ENCODE peak calls at places on chromosomes 2 and 18, in eight cellular contexts. M, Z, L, T, G, W, V and E are unnamed samples.

GRCh38 chr2:225670111-225670974 is 270.8 kb downstream of the NYAP2 start:
- DNase-seq in T (peak), Z (no peak), M (no peak), V (no peak), L (peak), W (peak), G (no peak), E (no peak)

GRCh38 chr18:32771169-32771751 is 1.6 kb downstream of the KLHL14 start:
- DNase-seq in W (peak), V (no peak), Z (no peak), G (peak), M (peak), T (no peak), L (no peak), E (no peak)

GRCh38 chr18:47323158-47323557 is 71.7 kb upstream of the SKOR2 start:
- DNase-seq in L (no peak), V (no peak), W (no peak), M (no peak), Z (no peak), G (no peak), T (no peak), E (no peak)

GRCh38 chr18:23166863-23167531 is 31.7 kb downstream of the CABLES1 start:
- DNase-seq in W (no peak), T (no peak), M (no peak), V (no peak), Z (no peak), L (no peak), G (no peak), E (no peak)

GRCh38 chr2:19299032-19299431 is 59.4 kb downstream of the OSR1 start:
- DNase-seq in Z (no peak), T (peak), V (no peak), L (no peak), G (no peak), W (no peak), M (no peak), E (no peak)

GRCh38 chr18:76736309-76736708 is 86.0 kb upstream of the ZNF236 start:
- DNase-seq in L (no peak), Z (no peak), W (no peak), G (no peak), V (no peak), M (no peak), T (no peak), E (no peak)

GRCh38 chr2:25602333-25602723 is 71.0 kb downstream of the DTNB start:
- DNase-seq in G (no peak), W (no peak), M (no peak), L (no peak), V (no peak), Z (no peak), T (no peak), E (no peak)

GRCh38 chr2:173555833-173556232 is 201.2 kb downstream of the CDCA7 start:
- DNase-seq in L (no peak), M (no peak), T (no peak), V (no peak), Z (no peak), G (no peak), W (peak), E (no peak)

GRCh38 chr2:222479855-222480254 is 55.5 kb downstream of the SGPP2 start:
- DNase-seq in W (no peak), G (no peak), Z (no peak), M (no peak), V (no peak), L (no peak), T (no peak), E (no peak)

GRCh38 chr2:136013286-136013685 is 27.9 kb upstream of the DARS1 start:
- DNase-seq in M (no peak), V (no peak), G (no peak), T (no peak), W (no peak), Z (no peak), L (no peak), E (no peak)

GRCh38 chr2:98470851-98471255 is 26.2 kb downstream of the INPP4A start:
- DNase-seq in T (no peak), V (no peak), M (no peak), Z (no peak), G (no peak), L (no peak), W (no peak), E (no peak)
- H3K27ac ChIP-seq in T (no peak), V (no peak), M (no peak), Z (no peak), G (no peak), L (no peak), W (no peak), E (no peak)

GRCh38 chr2:55772309-55772980 is 78.8 kb upstream of the PNPT1 start:
- DNase-seq in Z (no peak), G (no peak), T (no peak), M (no peak), V (no peak), L (no peak), W (no peak), E (no peak)

GRCh38 chr2:55768991-55769390 is 75.3 kb upstream of the PNPT1 start:
- DNase-seq in M (no peak), G (no peak), V (no peak), Z (no peak), T (no peak), L (no peak), W (no peak), E (no peak)

GRCh38 chr2:55775828-55776227 is 82.2 kb upstream of the PNPT1 start:
- DNase-seq in V (no peak), M (no peak), Z (no peak), W (no peak), T (no peak), L (no peak), G (no peak), E (no peak)

GRCh38 chr2:55766947-55767346 is 73.3 kb upstream of the PNPT1 start:
- DNase-seq in V (no peak), L (no peak), W (no peak), Z (no peak), T (no peak), G (no peak), M (no peak), E (no peak)

GRCh38 chr2:55771612-55772011 is 78.0 kb upstream of the PNPT1 start:
- DNase-seq in W (peak), G (no peak), T (peak), Z (no peak), L (peak), V (no peak), M (no peak), E (no peak)
- TF ChIP-seq CTCF in W (peak), G (peak), T (peak), Z (peak), L (peak), V (no peak), M (peak), E (peak)

GRCh38 chr2:54464334-54464733 is 8.2 kb downstream of the SPTBN1 start:
- DNase-seq in M (no peak), V (no peak), W (no peak), G (no peak), T (no peak), L (no peak), Z (no peak), E (no peak)

GRCh38 chr2:54469484-54470053 is 13.4 kb downstream of the SPTBN1 start:
- DNase-seq in W (peak), V (no peak), L (no peak), M (no peak), Z (no peak), G (no peak), T (no peak), E (peak)

GRCh38 chr2:54465143-54465542 is 9.0 kb downstream of the SPTBN1 start:
- DNase-seq in Z (no peak), W (peak), G (no peak), L (no peak), V (no peak), M (no peak), T (no peak), E (no peak)

GRCh38 chr2:54468643-54469042 is 12.5 kb downstream of the SPTBN1 start:
- DNase-seq in Z (no peak), G (no peak), T (peak), L (no peak), W (no peak), M (no peak), V (no peak), E (no peak)

GRCh38 chr2:54466880-54467279 is 10.8 kb downstream of the SPTBN1 start:
- DNase-seq in T (no peak), W (peak), M (no peak), L (no peak), V (no peak), Z (no peak), G (peak), E (no peak)
- H3K27ac ChIP-seq in T (no peak), W (peak), M (no peak), L (no peak), V (no peak), Z (no peak), G (peak), E (peak)

DNA sequence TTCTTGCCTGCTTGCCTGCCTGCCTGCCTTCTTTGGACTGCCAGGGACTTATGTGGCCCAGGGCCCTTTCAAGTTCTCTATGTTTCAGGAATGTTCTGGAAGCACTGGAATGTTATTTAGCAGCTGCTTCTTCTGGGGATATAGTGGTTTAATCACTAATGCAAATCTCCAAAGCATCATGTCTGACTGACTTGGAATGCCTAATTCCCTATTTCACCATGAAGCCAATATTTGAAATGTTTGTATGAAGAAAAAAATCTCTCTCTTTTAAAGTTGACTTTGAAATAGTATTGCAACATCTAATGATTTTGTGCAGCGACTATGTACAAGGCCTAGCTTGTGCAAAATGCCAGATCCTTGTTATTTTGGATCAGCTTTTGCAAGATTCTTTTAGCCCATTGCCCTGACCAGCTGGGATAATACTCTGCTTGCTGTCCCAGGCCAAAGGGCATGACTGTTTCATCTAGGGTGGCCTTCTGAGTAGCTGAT is 204.6 kb downstream of the RND3 start:
- DNase-seq in M (no peak), Z (no peak), W (no peak), V (no peak), L (no peak), T (peak), G (peak), E (peak)
- TF ChIP-seq CTCF in M (no peak), Z (no peak), W (no peak), V (no peak), L (no peak), T (no peak), G (no peak), E (no peak)

DNA sequence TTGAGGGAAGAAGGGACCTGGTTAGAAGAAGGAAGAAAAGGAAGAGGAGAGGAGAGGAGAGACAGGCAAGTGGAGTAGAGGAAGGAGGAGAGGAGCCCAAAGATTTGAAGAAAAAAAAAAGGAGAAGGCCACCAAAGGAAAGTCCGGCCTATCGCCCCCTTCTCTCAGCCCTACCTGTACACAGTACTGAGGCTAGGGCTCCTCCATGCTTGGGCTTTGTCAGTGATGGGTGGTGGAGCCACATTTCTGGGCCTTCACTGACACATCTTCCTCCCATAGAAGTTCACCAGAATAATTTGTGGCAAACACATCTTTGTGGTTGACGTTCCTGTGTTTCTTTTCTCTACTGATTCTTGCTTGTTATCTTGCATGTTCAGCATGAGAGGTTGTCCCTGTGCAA is 125.4 kb downstream of the DTNA start:
- DNase-seq in V (no peak), L (no peak), T (no peak), G (no peak), M (no peak), W (no peak), Z (no peak), E (no peak)
- H3K27ac ChIP-seq in V (no peak), L (no peak), T (no peak), G (no peak), M (no peak), W (no peak), Z (no peak), E (peak)

DNA sequence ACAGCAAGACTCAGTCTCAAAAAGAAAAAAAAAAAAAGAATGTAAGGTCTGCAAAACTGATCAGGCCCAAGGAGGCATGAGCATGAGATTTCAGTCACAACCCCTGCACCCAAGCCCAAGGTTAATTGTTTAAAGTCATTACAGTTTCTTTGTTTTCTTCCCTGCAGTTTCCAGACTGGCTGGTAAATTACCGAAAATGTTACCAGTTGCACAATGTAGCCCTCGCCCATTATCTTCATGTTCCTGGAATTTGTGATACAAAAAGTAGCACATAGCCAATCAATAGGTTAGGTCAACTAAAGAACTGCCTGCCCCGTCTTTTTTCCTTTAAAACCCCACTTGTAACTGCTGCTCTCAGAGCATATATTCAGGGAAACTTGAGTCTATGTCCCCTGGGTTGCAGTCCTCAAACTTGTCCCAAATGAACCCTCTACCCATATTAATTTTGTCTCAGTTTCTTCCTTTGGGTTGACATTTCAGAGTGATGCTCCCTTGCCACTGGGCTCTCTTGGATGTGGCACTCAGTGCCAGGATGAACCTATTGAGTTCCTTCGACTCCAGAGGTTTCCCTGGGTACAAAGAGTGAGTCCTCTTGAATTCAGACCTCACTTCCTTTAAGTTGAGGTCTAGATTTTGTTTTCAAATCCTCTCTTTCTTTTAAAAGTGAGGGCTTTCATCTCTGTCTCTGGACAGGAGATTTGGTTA is 216.2 kb upstream of the HS6ST1 start:
- DNase-seq in V (no peak), G (no peak), W (no peak), M (no peak), T (no peak), L (no peak), Z (no peak), E (no peak)
- TF ChIP-seq CTCF in V (no peak), G (no peak), W (no peak), M (no peak), T (no peak), L (no peak), Z (no peak), E (no peak)

GRCh38 chr2:203647579-203647978 is 58.9 kb upstream of the CD28 start:
- DNase-seq in V (no peak), G (no peak), M (no peak), W (no peak), Z (no peak), T (no peak), L (no peak), E (no peak)

GRCh38 chr2:203648273-203648672 is 58.2 kb upstream of the CD28 start:
- DNase-seq in W (no peak), T (peak), L (no peak), G (peak), Z (no peak), V (no peak), M (no peak), E (no peak)

GRCh38 chr2:203646961-203647360 is 59.5 kb upstream of the CD28 start:
- DNase-seq in M (no peak), G (no peak), T (no peak), W (no peak), Z (no peak), L (no peak), V (no peak), E (no peak)

GRCh38 chr2:203650860-203651613 is 55.4 kb upstream of the CD28 start:
- DNase-seq in L (peak), V (peak), Z (no peak), G (peak), T (peak), W (no peak), M (no peak), E (peak)

DNA sequence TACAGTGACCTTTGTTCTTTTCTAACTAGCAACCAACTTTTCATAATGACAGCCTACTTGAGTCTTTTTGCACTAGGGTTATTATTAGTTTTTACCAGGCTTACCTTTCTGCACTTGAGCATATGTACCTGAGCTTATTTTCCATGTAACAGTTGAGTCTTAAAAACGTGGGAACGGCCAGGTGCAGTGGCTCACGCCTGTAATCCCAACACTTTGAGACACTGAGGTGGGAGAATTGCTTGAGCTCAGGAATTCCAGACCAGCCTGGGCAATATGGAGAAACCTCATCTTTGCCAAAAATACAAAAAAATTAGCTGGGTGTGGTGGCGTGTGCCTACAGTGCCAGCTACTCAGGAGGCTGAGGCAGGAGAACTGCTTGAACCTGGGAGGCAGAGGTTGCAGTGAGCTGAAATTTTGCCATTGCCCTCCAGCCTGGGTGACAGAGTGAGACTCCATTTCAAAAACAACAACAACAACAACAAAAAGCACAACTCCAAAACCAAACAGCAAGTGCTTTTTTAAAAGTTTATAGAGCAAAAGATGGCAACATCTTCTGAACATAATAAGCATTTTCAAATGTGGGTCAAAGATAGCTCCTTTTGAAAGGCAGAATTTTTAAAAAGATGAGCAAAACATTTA is 57.1 kb upstream of the CD28 start:
- DNase-seq in L (no peak), W (no peak), Z (no peak), T (no peak), M (no peak), G (peak), V (no peak), E (no peak)
- H3K27ac ChIP-seq in L (no peak), W (no peak), Z (no peak), T (no peak), M (no peak), G (peak), V (no peak), E (peak)

DNA sequence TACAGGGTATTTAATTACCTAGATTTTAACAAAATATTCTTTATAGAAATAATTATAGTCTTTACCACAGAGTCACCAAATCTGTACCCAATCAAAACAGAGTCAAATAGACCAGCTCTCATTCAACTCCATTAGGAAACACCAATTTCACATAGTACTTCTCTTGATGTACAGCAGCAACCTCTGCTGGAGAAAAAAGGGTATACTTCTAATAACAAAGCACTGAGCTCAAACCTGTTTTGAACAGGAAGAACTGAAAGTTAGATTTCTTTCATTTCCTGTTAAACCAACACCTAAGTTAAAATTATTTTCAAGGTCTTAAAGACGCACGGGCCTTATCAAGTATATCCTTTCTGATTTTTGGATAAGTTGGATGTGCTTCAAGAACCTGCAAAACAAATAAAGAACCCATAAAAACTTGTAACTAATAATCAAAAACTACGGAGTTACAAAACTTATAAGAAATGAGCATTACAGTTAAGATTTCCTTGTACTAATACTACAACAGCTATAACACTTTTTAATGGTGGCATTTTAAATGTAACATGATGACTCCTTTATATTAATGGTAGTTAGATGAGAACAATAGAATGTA is 79.0 kb downstream of the TTC21B start:
- DNase-seq in G (peak), Z (no peak), L (peak), T (peak), M (no peak), W (peak), V (peak), E (no peak)
- TF ChIP-seq CTCF in G (peak), Z (peak), L (peak), T (peak), M (peak), W (peak), V (peak), E (peak)